ENCODE peak calls at places on chromosomes 3 and 15, in nine cellular contexts. Q is HCT116, C is PC-3, Y is GM23248, I is OCI-LY7, V is GM23338, N is SK-N-SH, R is hepatocyte, J is MM.1S. E is an unnamed sample.

GRCh38 chr3:140677764-140678163 is at the start of gene TRIM42:
- DNase-seq in Q (no peak), C (no peak), Y (no peak), I (no peak), V (no peak), N (no peak), R (no peak), J (no peak), E (no peak)

GRCh38 chr3:46065751-46066256 is 38.5 kb upstream of the XCR1 start:
- DNase-seq in Q (no peak), C (no peak), Y (no peak), I (no peak), V (peak), N (no peak), R (no peak), J (no peak), E (no peak)

GRCh38 chr15:48112242-48112641 is 8.5 kb upstream of the SLC24A5 start:
- DNase-seq in Q (peak), C (peak), Y (peak), I (peak), V (peak), N (peak), R (peak), J (no peak), E (peak)

GRCh38 chr15:64279131-64279530 is 76.8 kb downstream of the CSNK1G1 start:
- DNase-seq in Q (no peak), C (no peak), Y (no peak), I (no peak), V (no peak), N (no peak), R (no peak), J (no peak), E (no peak)

GRCh38 chr15:58748787-58749531 is 548 bp downstream of the ADAM10 start:
- DNase-seq in Q (no peak), C (peak), Y (peak), I (peak), V (peak), N (peak), R (peak), J (peak), E (peak)

GRCh38 chr15:32818758-32819405 is 101.1 kb downstream of the GREM1 start:
- DNase-seq in Q (no peak), C (no peak), Y (peak), I (no peak), V (no peak), N (no peak), R (peak), J (no peak), E (peak)

GRCh38 chr3:31636693-31637442 is 104.1 kb downstream of the STT3B start:
- DNase-seq in Q (no peak), C (no peak), Y (no peak), I (no peak), V (no peak), N (no peak), R (peak), J (no peak), E (no peak)

GRCh38 chr3:123287962-123288302 is 86.2 kb downstream of the SEC22A start:
- DNase-seq in Q (no peak), C (no peak), Y (no peak), I (peak), V (no peak), N (no peak), R (no peak), J (no peak), E (no peak)

GRCh38 chr3:53819163-53819868 is 26.9 kb downstream of the CHDH start:
- DNase-seq in Q (no peak), C (no peak), Y (no peak), I (no peak), V (no peak), N (no peak), R (no peak), J (no peak), E (no peak)

GRCh38 chr3:12934431-12934830 is 93.1 kb upstream of the RPL32 start:
- DNase-seq in Q (no peak), C (no peak), Y (peak), I (no peak), V (no peak), N (no peak), R (no peak), J (no peak), E (no peak)

GRCh38 chr3:114953215-114953799 is 193.8 kb downstream of the ZBTB20 start:
- DNase-seq in Q (no peak), C (no peak), Y (no peak), I (no peak), V (no peak), N (no peak), R (no peak), J (no peak), E (no peak)

GRCh38 chr3:66413151-66413751 is 87.6 kb downstream of the LRIG1 start:
- DNase-seq in Q (no peak), C (peak), Y (peak), I (no peak), V (no peak), N (no peak), R (no peak), J (no peak), E (no peak)

GRCh38 chr3:72488736-72489030 is 359.6 kb downstream of the SHQ1 start:
- DNase-seq in Q (no peak), C (peak), Y (peak), I (no peak), V (no peak), N (no peak), R (no peak), J (no peak), E (no peak)

GRCh38 chr3:128395500-128396125 is 71.1 kb downstream of the DNAJB8 start:
- DNase-seq in Q (no peak), C (no peak), Y (peak), I (no peak), V (no peak), N (peak), R (no peak), J (no peak), E (no peak)

GRCh38 chr3:196639517-196640500 is at the start of gene NRROS:
- DNase-seq in Q (no peak), C (no peak), Y (peak), I (peak), V (peak), N (peak), R (peak), J (peak), E (peak)

GRCh38 chr15:63749330-63749942 is 84.3 kb downstream of the HERC1 start:
- DNase-seq in Q (no peak), C (peak), Y (peak), I (no peak), V (no peak), N (no peak), R (no peak), J (no peak), E (no peak)

GRCh38 chr15:79965836-79966630 is 5.0 kb downstream of the BCL2A1 start:
- DNase-seq in Q (no peak), C (peak), Y (no peak), I (no peak), V (no peak), N (no peak), R (no peak), J (no peak), E (no peak)

GRCh38 chr3:144590854-144591253 is 619.2 kb downstream of the DIPK2A start:
- DNase-seq in Q (no peak), C (peak), Y (peak), I (no peak), V (peak), N (no peak), R (peak), J (no peak), E (no peak)

GRCh38 chr3:49465269-49466034 is 4.6 kb upstream of the DAG1 start:
- DNase-seq in Q (no peak), C (no peak), Y (no peak), I (no peak), V (no peak), N (peak), R (no peak), J (no peak), E (peak)

GRCh38 chr3:56772926-56773587 is 28.7 kb downstream of the ARHGEF3 start:
- DNase-seq in Q (no peak), C (no peak), Y (peak), I (no peak), V (no peak), N (no peak), R (no peak), J (no peak), E (no peak)

GRCh38 chr3:60594025-60594424 is 657.2 kb downstream of the FHIT start:
- DNase-seq in Q (no peak), C (peak), Y (no peak), I (no peak), V (no peak), N (no peak), R (peak), J (no peak), E (no peak)

GRCh38 chr15:52162260-52162659 is 28.9 kb downstream of the GNB5 start:
- DNase-seq in Q (no peak), C (no peak), Y (no peak), I (no peak), V (no peak), N (no peak), R (no peak), J (no peak), E (no peak)

GRCh38 chr3:188151438-188151837 is 2.5 kb upstream of the LPP start:
- DNase-seq in Q (no peak), C (no peak), Y (no peak), I (no peak), V (no peak), N (no peak), R (no peak), J (no peak), E (no peak)

GRCh38 chr3:149820183-149820582 is 7.2 kb downstream of the RNF13 start:
- DNase-seq in Q (peak), C (peak), Y (peak), I (no peak), V (no peak), N (no peak), R (no peak), J (no peak), E (no peak)

GRCh38 chr3:49673131-49673714 is 928 bp upstream of the APEH start:
- DNase-seq in Q (peak), C (peak), Y (no peak), I (peak), V (peak), N (no peak), R (peak), J (peak), E (peak)

GRCh38 chr3:88203537-88204143 is 53.9 kb downstream of the C3orf38 start:
- DNase-seq in Q (peak), C (peak), Y (peak), I (peak), V (peak), N (peak), R (peak), J (peak), E (peak)

GRCh38 chr15:55770808-55771207 is 27.9 kb upstream of the PRTG start:
- DNase-seq in Q (no peak), C (no peak), Y (peak), I (no peak), V (no peak), N (peak), R (peak), J (no peak), E (no peak)

GRCh38 chr15:76588811-76589747 is 252.5 kb downstream of the ISL2 start:
- DNase-seq in Q (no peak), C (no peak), Y (no peak), I (no peak), V (peak), N (no peak), R (peak), J (no peak), E (no peak)

DNA sequence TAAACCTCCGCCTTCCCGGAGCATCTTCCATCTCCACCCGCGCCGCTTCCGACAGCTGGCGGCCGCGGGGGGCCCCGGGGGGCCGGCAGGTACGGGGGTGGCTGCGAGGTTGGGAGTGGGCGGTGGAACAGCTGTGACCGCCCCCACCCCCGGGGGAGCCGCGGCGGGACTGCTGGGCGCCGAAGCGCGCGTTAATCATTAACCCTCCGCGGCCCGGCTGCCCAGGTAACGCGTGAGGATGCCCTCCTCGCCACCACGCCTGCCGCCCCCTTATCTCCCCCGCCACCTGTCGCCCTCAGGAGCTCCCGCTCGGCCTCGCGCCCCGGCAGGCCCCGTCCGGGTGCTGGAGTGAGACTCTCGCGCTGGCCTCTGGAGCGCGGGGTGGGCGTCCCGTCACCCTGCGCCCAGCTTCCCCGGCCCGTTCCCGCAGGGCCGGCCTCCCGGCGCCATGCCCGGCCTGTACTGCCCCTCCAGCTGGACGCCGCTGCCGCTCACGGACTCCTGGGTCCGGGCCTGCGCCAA is 757 bp downstream of the VWA5B2 start:
- DNase-seq in Q (no peak), C (no peak), Y (peak), I (no peak), V (peak), N (peak), R (peak), J (no peak), E (peak)
- H3K4me3 ChIP-seq in Q (peak), C (peak), Y (peak), I (peak), V (peak), N (peak), R (peak), J (peak), E (peak)

GRCh38 chr3:172021859-172022258 is 17.5 kb upstream of the FNDC3B start:
- DNase-seq in Q (no peak), C (no peak), Y (no peak), I (no peak), V (no peak), N (no peak), R (no peak), J (no peak), E (no peak)

GRCh38 chr3:172021165-172021564 is 18.2 kb upstream of the FNDC3B start:
- DNase-seq in Q (no peak), C (no peak), Y (no peak), I (no peak), V (no peak), N (no peak), R (no peak), J (no peak), E (no peak)

GRCh38 chr3:172018364-172018763 is 21.0 kb upstream of the FNDC3B start:
- DNase-seq in Q (no peak), C (peak), Y (no peak), I (no peak), V (no peak), N (no peak), R (no peak), J (no peak), E (no peak)

GRCh38 chr3:172023915-172024314 is 15.5 kb upstream of the FNDC3B start:
- DNase-seq in Q (no peak), C (no peak), Y (no peak), I (no peak), V (no peak), N (no peak), R (no peak), J (no peak), E (no peak)

GRCh38 chr3:172020763-172021162 is 18.6 kb upstream of the FNDC3B start:
- DNase-seq in Q (no peak), C (no peak), Y (no peak), I (no peak), V (no peak), N (no peak), R (no peak), J (no peak), E (no peak)
- TF ChIP-seq EZH2phosphoT487 in Q (no peak), C (no peak), Y (no peak), I (no peak), V (no peak), N (no peak), R (no peak), J (no peak), E (no peak)

GRCh38 chr3:190038050-190038631 is 82.6 kb downstream of the P3H2 start:
- DNase-seq in Q (peak), C (peak), Y (peak), I (no peak), V (no peak), N (peak), R (peak), J (no peak), E (peak)
- H3K4me3 ChIP-seq in Q (no peak), C (no peak), Y (no peak), I (no peak), V (no peak), N (no peak), R (no peak), J (no peak), E (no peak)

DNA sequence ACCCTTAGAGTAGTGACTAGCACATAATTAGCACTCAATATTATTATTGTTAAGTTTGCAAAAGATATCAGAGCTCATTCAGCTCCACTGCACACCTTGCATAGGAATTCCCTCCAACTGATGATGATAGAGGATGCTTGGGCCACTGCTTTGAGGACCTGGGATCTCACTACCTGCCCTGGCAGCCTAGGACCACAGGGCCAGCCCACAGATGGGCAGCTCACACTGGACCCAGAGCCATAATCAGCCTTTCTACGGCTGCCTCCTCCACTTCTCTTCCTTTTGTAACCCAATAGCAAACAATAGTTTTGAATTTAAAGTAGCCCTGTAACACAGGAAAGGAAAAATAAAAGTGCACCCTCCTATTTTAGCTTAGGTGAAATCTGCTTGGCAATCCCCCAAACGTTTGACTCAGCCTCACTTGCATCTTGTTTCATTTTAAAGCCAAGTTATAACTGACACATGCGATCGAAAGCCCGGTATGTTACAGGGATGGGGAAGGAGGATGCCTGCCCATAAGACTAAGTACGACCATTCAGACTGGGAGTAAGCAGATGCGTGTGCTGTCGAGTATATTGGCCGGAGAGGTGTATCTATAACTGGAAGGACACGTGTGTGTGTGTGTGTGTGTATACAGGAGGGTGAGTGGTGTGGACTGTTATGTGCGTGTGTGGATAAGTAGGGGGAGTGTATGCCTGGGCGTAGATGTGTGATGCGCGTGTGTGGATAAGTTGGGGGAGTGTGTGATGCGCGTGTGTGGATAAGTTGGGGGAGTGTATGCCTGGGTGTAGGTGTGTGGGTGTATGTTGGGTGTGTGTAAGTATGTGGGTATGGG is 65.9 kb downstream of the CPN2 start:
- DNase-seq in Q (no peak), C (peak), Y (peak), I (no peak), V (no peak), N (no peak), R (no peak), J (no peak), E (no peak)
- TF ChIP-seq EZH2phosphoT487 in Q (no peak), C (no peak), Y (no peak), I (no peak), V (no peak), N (no peak), R (no peak), J (no peak), E (no peak)

DNA sequence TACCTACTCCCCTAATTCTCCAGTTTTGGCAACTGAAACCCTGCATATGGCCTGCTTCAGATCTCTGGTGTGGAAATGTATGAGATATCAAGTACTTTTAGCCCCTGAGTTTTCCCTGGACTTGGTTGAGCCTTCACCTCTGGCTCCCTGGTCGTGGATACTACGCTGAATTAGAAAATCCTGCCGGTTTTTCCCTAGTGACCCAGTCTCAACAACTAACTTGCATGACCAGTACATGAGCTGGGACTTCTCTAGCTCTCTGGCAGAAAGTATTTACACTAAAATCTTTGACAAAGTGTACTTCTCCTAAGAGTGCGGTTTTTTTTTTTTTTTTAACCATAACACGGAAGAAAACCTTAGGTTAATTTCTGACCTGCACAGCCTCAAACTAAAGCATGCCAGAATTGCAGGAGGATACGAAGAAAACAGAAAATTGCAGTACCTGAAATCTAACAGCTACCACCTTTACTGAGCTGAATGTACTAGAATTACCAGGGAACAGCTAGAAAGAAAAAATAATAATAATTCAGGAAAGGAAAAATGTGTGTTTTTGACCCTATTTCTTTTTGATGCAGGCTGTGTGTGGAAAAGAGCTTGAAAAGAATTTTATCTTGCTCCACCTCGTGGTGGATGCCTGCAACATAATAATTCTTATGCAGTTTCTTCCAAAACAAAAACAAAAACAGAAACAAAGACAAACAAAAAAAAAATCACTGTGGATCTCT is 165.6 kb downstream of the GMNC start:
- DNase-seq in Q (peak), C (peak), Y (peak), I (peak), V (peak), N (no peak), R (peak), J (peak), E (peak)
- H3K4me3 ChIP-seq in Q (no peak), C (no peak), Y (peak), I (no peak), V (no peak), N (no peak), R (no peak), J (no peak), E (no peak)

DNA sequence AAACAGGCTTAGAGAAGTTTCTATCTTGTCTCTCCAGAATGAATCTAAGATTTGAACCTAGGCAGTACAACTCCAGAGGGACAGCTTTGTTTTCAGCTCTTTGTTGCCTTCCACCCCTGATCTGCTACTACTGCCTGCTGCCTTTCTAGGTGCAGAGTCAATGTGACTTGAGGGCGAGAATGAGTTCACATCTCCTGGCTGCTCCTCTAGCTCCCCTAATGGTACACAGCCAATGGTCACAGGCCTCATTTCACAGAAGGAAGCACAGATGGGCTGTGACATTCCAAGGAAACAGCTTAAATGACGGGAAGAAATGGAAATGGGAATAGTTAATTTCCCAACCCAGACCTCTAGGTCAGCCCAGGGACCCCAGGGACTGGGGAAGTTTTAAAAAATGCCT is 32.4 kb downstream of the FAM43A start:
- DNase-seq in Q (no peak), C (no peak), Y (no peak), I (no peak), V (no peak), N (no peak), R (no peak), J (no peak), E (no peak)
- TF ChIP-seq EZH2phosphoT487 in Q (no peak), C (no peak), Y (no peak), I (no peak), V (no peak), N (no peak), R (no peak), J (no peak), E (no peak)

GRCh38 chr3:152609891-152610290 is 225.0 kb upstream of the P2RY1 start:
- DNase-seq in Q (no peak), C (no peak), Y (no peak), I (no peak), V (peak), N (no peak), R (no peak), J (no peak), E (no peak)
- H3K4me3 ChIP-seq in Q (no peak), C (no peak), Y (no peak), I (no peak), V (peak), N (no peak), R (no peak), J (no peak), E (no peak)

E was measured in neural progenitor cell.